ENCODE peak calls at places on chromosomes 16 and 17, in seven cellular contexts. X is NCI-H524, B is HS-5, O is C1 segment of cervical spinal cord, I is mesendoderm, G is COLO829, L is pulmonary artery endothelial cell. H is an unnamed sample.

GRCh38 chr16:66695935-66696668 is 441 bp downstream of the CMTM4 start:
- DNase-seq in X (peak; percentile 40), L (no peak), G (no peak), O (no peak), B (no peak), I (peak; percentile 48), H (no peak)

GRCh38 chr16:69329369-69330285 is 761 bp downstream of the PDF start:
- DNase-seq in X (no peak), G (no peak), B (no peak), I (peak; percentile 40), O (no peak), L (no peak), H (no peak)

GRCh38 chr16:24689128-24689527 is 40.3 kb upstream of the TNRC6A start:
- DNase-seq in G (peak; percentile 35), O (no peak), L (no peak), B (no peak), X (peak; percentile 14), I (peak; percentile 74), H (no peak)

GRCh38 chr17:4808378-4808767 is 1.4 kb downstream of the PLD2 start:
- DNase-seq in X (no peak), L (no peak), B (no peak), O (peak; percentile 54), G (no peak), I (no peak), H (no peak)

GRCh38 chr17:4833178-4833940 is at the start of gene MINK1:
- DNase-seq in X (peak; percentile 92), B (peak; percentile 77), L (peak; percentile 66), O (peak; percentile 82), I (peak; percentile 94), G (peak; percentile 97), H (peak; percentile 87)

GRCh38 chr16:50473375-50473945 is 74.7 kb upstream of the NKD1 start:
- DNase-seq in I (peak; percentile 31), O (no peak), X (no peak), B (peak; percentile 4), L (no peak), G (no peak), H (no peak)

GRCh38 chr16:74455619-74456289 is 34.5 kb upstream of the CLEC18B start:
- DNase-seq in G (no peak), L (no peak), B (peak; percentile 65), I (no peak), X (no peak), O (no peak), H (no peak)

GRCh38 chr17:7328840-7329359 is at the start of gene NEURL4:
- DNase-seq in O (no peak), G (no peak), X (no peak), B (no peak), I (peak; percentile 28), L (no peak), H (no peak)

GRCh38 chr17:44636562-44636961 is 19.7 kb upstream of the MEIOC start:
- DNase-seq in B (peak; percentile 13), G (peak; percentile 36), O (no peak), L (no peak), I (peak; percentile 23), X (peak; percentile 47), H (peak; percentile 6)

GRCh38 chr17:21453144-21453982 is 77.2 kb downstream of the KCNJ12 start:
- DNase-seq in O (no peak), B (no peak), G (no peak), L (no peak), I (no peak), X (peak; percentile 100), H (no peak)

GRCh38 chr17:49266233-49266632 is 35.6 kb upstream of the PHOSPHO1 start:
- DNase-seq in B (no peak), I (no peak), X (no peak), O (no peak), L (no peak), G (no peak), H (no peak)